ENCODE peak calls at places on chromosomes 3 and 15, in five cellular contexts. F is stimulated activated CD8-positive, alpha-beta memory T cell treated with anti-CD3 and anti-CD28 coated beads, Interleukin-4, amount 100 ng/mL, for 24 hours; G is B cell; L is stomach; M is GDM1. X is an unnamed sample.

GRCh38 chr15:55884223-55884622 is 109.2 kb downstream of the NEDD4 start:
- DNase-seq in G (no peak), L (no peak), F (no peak), M (no peak), X (no peak)

GRCh38 chr15:91465696-91466095 is 365.6 kb downstream of the SV2B start:
- DNase-seq in L (peak), F (no peak), G (no peak), M (no peak), X (no peak)

GRCh38 chr3:9732080-9732752 is 681 bp downstream of the BRPF1 start:
- DNase-seq in F (peak), G (peak), M (peak), L (peak), X (peak)

GRCh38 chr3:162354343-162354742 is 857.7 kb downstream of the OTOL1 start:
- DNase-seq in M (no peak), G (no peak), F (no peak), L (no peak), X (no peak)

GRCh38 chr15:71496336-71496955 is 313.9 kb upstream of the NR2E3 start:
- DNase-seq in F (no peak), L (no peak), M (no peak), G (no peak), X (no peak)

GRCh38 chr15:101027920-101028319 is 108.8 kb downstream of the LRRK1 start:
- DNase-seq in L (no peak), M (no peak), G (no peak), F (no peak), X (no peak)

GRCh38 chr15:77066961-77067690 is 3.8 kb downstream of the TSPAN3 start:
- DNase-seq in G (no peak), M (no peak), F (no peak), L (no peak), X (no peak)

GRCh38 chr15:35440265-35440664 is 105.7 kb downstream of the DPH6 start:
- DNase-seq in M (no peak), G (no peak), F (no peak), L (no peak), X (no peak)

GRCh38 chr15:93071469-93071891 is 17.5 kb downstream of the RGMA start:
- DNase-seq in F (no peak), M (no peak), L (no peak), G (no peak), X (no peak)

GRCh38 chr3:117006123-117006522 is 296.5 kb downstream of the TUSC7 start:
- DNase-seq in M (no peak), G (no peak), L (no peak), F (no peak), X (no peak)

GRCh38 chr15:50653156-50653743 is 33.3 kb downstream of the TRPM7 start:
- DNase-seq in F (no peak), M (no peak), G (no peak), L (no peak), X (no peak)

GRCh38 chr3:41866298-41866697 is 95.6 kb downstream of the ULK4 start:
- DNase-seq in F (no peak), M (no peak), G (no peak), L (no peak), X (no peak)

GRCh38 chr3:161474139-161474538 is 22.5 kb upstream of the OTOL1 start:
- DNase-seq in L (no peak), F (no peak), G (no peak), M (no peak), X (no peak)

X was measured in Karpas-422.